ENCODE peak calls at places on chromosomes 7 and 10, in four cellular contexts. O is HepG2, I is K562, S is GM12878. F is an unnamed sample.
A peak's percentile ranks its signal among the peaks of the same experiment; 100 is the strongest.

GRCh38 chr10:118980135-118980865 is 49.2 kb upstream of the NANOS1 start:
- DNase-seq in S (no peak), I (no peak), O (no peak), F (no peak)

GRCh38 chr7:7653568-7654187 is 13.1 kb downstream of the UMAD1 start:
- DNase-seq in O (no peak), S (peak; percentile 4), I (peak; percentile 67), F (peak; percentile 69)

GRCh38 chr10:45446858-45447257 is 72.8 kb downstream of the ALOX5 start:
- DNase-seq in I (no peak), S (no peak), O (no peak), F (no peak)

GRCh38 chr10:71086439-71087080 is 125.8 kb upstream of the UNC5B start:
- DNase-seq in I (no peak), O (no peak), S (no peak), F (no peak)

GRCh38 chr10:120891367-120891766 is 40.2 kb downstream of the WDR11 start:
- DNase-seq in S (no peak), O (no peak), I (no peak), F (no peak)

GRCh38 chr7:122803323-122803722 is 82.9 kb downstream of the CADPS2 start:
- DNase-seq in O (peak; percentile 36), I (no peak), S (no peak), F (no peak)

GRCh38 chr10:84634636-84635035 is 306.2 kb downstream of the CCSER2 start:
- DNase-seq in S (no peak), O (no peak), I (no peak), F (no peak)

GRCh38 chr10:93062499-93063216 is 2.1 kb downstream of the CYP26C1 start:
- DNase-seq in I (no peak), O (no peak), S (no peak), F (peak; percentile 70)

GRCh38 chr7:140238778-140239652 is 62.2 kb upstream of the KDM7A start:
- DNase-seq in S (no peak), O (peak; percentile 47), I (no peak), F (no peak)

GRCh38 chr10:30062090-30062489 is 2.7 kb upstream of the JCAD start:
- DNase-seq in I (no peak), O (no peak), S (no peak), F (no peak)

DNA sequence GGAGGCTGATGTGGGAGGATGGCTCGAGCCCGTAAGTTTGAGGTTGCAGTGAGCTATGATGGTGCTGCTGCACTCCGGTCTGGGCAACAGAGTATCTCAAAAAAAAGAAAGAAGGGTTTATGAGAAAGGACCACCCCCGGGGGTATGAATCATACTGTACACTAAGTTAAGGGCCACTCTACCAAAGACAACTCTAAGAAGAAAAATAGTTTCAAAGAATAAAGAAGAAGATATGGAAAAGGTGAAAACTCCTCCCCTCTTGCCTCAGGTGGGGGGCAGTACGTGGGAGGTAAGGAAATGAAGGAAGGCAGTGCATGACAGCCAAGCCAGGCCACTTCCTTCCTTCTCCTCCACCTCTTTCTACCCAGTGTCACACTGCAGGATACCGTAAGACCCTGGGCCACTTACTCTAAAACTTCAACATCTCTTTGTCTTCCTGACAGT is 61.4 kb downstream of the PIP4K2A start:
- DNase-seq in I (no peak), S (no peak), O (no peak), F (no peak)
- TF ChIP-seq CBFB in I (no peak), S (no peak), O (no peak), F (no peak)

GRCh38 chr7:50564171-50564570 is 1.0 kb downstream of the DDC start:
- DNase-seq in O (no peak), S (no peak), I (no peak), F (no peak)

GRCh38 chr7:50558380-50559051 is 6.7 kb downstream of the DDC start:
- DNase-seq in I (peak; percentile 77), O (no peak), S (no peak), F (no peak)

GRCh38 chr7:50562126-50562525 is 3.1 kb downstream of the DDC start:
- DNase-seq in O (no peak), I (peak; percentile 12), S (no peak), F (peak; percentile 33)

GRCh38 chr7:50557114-50557513 is 8.1 kb downstream of the DDC start:
- DNase-seq in S (no peak), O (no peak), I (no peak), F (no peak)

DNA sequence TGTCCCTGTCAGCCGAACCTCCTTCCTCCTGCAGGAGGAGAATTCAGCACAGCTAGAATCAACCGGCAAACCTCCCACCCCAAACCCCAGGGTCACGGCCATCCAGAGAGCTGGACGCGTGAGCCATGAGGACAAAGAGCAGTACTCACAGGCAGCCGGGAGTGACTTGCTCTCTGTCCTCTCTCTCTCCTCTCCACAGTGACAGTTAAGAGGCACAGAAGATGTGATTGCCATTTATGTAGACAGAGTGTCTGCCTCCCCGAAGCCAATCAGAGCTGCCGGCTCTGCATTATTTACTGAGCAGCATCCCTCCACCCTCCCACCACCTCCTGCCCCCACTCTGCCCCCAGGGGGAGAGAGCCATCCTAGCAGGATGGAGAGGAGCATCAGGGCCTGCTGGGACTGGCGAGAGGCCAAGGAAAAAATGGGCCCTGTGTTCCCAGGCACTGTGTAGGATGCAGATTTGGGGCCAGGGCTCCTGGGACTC is 4.3 kb downstream of the DDC start:
- DNase-seq in O (peak; percentile 80), S (no peak), I (no peak), F (peak; percentile 32)
- TF ChIP-seq CREM in O (no peak), S (no peak), I (no peak), F (no peak)

DNA sequence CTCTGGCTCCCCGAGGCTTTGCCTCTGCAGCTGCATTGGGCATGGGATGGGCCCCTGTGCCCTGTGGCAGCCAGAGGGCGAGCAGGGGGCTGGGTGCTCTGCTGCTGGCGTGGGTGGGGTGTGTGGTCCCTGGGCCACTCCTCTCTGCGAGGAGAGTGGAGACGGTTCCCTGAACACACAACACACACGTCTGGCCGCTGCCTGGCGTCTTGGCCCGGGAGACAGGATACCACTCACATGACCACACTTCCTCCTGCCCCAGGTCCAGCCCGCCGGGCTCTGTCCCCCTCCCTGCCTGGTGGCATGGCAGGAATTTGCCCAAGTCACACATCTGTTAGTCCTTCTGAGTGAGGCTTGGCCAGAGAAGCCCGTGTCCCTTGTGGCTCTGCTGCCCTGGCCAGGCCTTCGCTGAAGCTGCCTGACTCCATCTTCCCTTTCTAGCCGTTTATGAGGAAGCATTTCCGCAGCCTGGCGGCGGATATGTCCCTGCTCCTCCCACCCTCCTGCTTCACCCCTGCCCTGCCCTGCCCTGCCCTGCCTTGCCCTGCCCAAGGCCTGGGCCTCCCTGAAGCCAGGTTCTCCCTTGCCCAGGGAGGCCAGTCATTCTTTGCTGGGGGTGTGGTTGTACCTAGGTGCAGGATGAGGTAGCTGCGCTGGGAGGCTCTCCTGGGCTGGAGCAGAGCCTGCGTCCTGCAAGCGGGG is 3.0 kb downstream of the BRI3 start:
- DNase-seq in O (peak; percentile 51), S (no peak), I (no peak), F (no peak)
- TF ChIP-seq CBFB in O (no peak), S (no peak), I (no peak), F (no peak)

GRCh38 chr7:158588085-158588877 is 658 bp upstream of the PTPRN2 start:
- DNase-seq in O (no peak), I (no peak), S (no peak), F (no peak)
- TF ChIP-seq CREM in O (no peak), I (no peak), S (no peak), F (no peak)

GRCh38 chr7:11668727-11669126 is 163.3 kb downstream of the THSD7A start:
- DNase-seq in I (no peak), S (no peak), O (no peak), F (no peak)

GRCh38 chr7:11667810-11668185 is 164.2 kb downstream of the THSD7A start:
- DNase-seq in S (no peak), I (no peak), O (no peak), F (no peak)

GRCh38 chr7:11665381-11665780 is 166.6 kb downstream of the THSD7A start:
- DNase-seq in S (no peak), O (no peak), I (no peak), F (no peak)

GRCh38 chr7:11667071-11667809 is 164.8 kb downstream of the THSD7A start:
- DNase-seq in S (no peak), I (no peak), O (no peak), F (no peak)
- TF ChIP-seq CBFB in S (no peak), I (no peak), O (no peak), F (no peak)

GRCh38 chr10:59757966-59758365 is 4.7 kb upstream of the MRLN start:
- DNase-seq in O (no peak), S (no peak), I (no peak), F (no peak)
- TF ChIP-seq CREM in O (no peak), S (no peak), I (no peak), F (no peak)

GRCh38 chr10:132546567-132547420 is 9.2 kb downstream of the INPP5A start:
- DNase-seq in O (no peak), S (no peak), I (no peak), F (peak; percentile 5)

GRCh38 chr10:132549416-132549815 is 11.8 kb downstream of the INPP5A start:
- DNase-seq in S (no peak), I (no peak), O (no peak), F (no peak)

GRCh38 chr10:132547421-132547861 is 9.9 kb downstream of the INPP5A start:
- DNase-seq in O (no peak), S (no peak), I (no peak), F (peak; percentile 9)

GRCh38 chr10:132548869-132549268 is 11.3 kb downstream of the INPP5A start:
- DNase-seq in I (no peak), S (no peak), O (no peak), F (no peak)

GRCh38 chr10:132548106-132548823 is 10.7 kb downstream of the INPP5A start:
- DNase-seq in I (no peak), S (no peak), O (no peak), F (no peak)
- TF ChIP-seq CBFB in I (no peak), S (no peak), O (no peak), F (no peak)

GRCh38 chr10:13891542-13892431 is 305.0 kb downstream of the PRPF18 start:
- DNase-seq in S (no peak), I (no peak), O (no peak), F (peak; percentile 40)

GRCh38 chr10:13892871-13893270 is 306.1 kb downstream of the PRPF18 start:
- DNase-seq in O (no peak), I (no peak), S (no peak), F (no peak)

GRCh38 chr10:13890233-13890616 is 303.5 kb downstream of the PRPF18 start:
- DNase-seq in I (no peak), O (no peak), S (no peak), F (no peak)

GRCh38 chr10:13893926-13894325 is 307.2 kb downstream of the PRPF18 start:
- DNase-seq in S (no peak), I (no peak), O (no peak), F (no peak)

DNA sequence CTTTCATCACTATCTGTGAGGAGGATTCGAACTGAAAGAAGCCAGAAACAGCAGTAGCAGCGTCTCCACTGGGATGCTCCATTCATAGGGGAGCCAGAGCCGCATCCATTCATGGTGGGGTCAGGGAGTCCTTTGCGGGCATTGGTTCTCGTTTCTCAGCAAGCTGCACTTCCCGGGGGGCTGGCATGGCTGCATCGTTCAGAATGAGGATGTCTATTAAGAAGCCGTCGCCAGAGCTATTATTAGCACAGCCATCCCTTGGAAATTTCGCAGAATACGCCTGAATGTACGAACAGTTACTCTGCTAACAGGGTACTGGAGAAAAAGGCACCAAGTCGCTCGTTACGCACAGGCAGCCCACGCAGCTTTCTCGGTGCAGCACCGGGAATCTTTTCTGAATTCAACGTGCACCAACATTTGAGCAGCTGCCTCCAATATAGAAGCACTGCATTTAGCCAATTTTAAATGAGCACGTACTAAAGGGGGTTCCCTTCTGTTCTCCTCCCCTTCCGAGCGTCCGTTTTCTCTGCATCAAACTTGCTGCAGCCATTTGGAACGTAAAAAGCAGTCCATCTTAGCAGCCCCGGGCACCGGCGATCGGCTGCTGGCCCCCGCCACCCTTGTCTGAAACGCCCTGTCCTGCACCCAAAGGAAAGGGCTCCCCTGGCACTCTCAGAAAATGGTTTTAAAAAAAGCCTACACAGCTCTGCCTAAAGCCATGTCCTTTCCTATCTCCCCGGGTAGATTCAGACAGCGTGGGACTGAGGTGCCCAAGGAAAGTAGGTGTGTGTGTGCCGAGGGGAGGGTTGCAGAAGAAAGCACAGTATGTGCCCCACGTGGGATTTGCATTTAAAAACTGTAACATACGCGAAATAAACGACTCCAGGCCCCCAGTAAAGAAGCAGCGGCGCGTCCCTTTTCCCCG is 304.1 kb downstream of the PRPF18 start:
- DNase-seq in S (no peak), O (no peak), I (no peak), F (no peak)
- TF ChIP-seq CREM in S (no peak), O (no peak), I (no peak), F (no peak)

F was measured in WTC11.